ENCODE peak calls at places on chromosomes 12 and 14, in nine cellular contexts. Y is nephron progenitor cell; P is putamen; L is T-helper 9 cell; X is left colon; K is effector memory CD4-positive, alpha-beta T cell; B is T1000; E is HS-27A; N is T follicular helper cell. S is an unnamed sample.

GRCh38 chr12:56469007-56469930 is 891 bp downstream of the SPRYD4 start:
- DNase-seq in B (no peak), L (no peak), P (no peak), K (no peak), Y (no peak), E (no peak), N (no peak), X (peak), S (peak)

GRCh38 chr14:99037777-99038176 is 234.2 kb downstream of the BCL11B start:
- DNase-seq in X (no peak), K (no peak), Y (peak), P (no peak), B (no peak), E (no peak), N (no peak), L (no peak), S (no peak)

GRCh38 chr14:106842687-106843086 is 1316.3 kb downstream of the TMEM121 start:
- DNase-seq in Y (no peak), N (no peak), E (no peak), P (no peak), K (no peak), B (no peak), X (no peak), L (no peak), S (no peak)

GRCh38 chr12:94994312-94994711 is 9.2 kb downstream of the NDUFA12 start:
- DNase-seq in L (no peak), B (peak), X (no peak), Y (no peak), P (peak), N (no peak), K (no peak), E (peak), S (no peak)

GRCh38 chr14:47567273-47567672 is 108.1 kb downstream of the MDGA2 start:
- DNase-seq in P (no peak), E (no peak), B (no peak), X (no peak), N (no peak), K (no peak), L (no peak), Y (no peak), S (no peak)

GRCh38 chr12:46413368-46413767 is 40.8 kb upstream of the SLC38A2 start:
- DNase-seq in K (no peak), N (no peak), P (no peak), X (no peak), Y (no peak), B (no peak), L (no peak), E (no peak), S (no peak)

GRCh38 chr12:1929985-1930815 is 11.7 kb upstream of the CACNA2D4 start:
- DNase-seq in E (no peak), P (no peak), K (no peak), N (no peak), Y (no peak), X (no peak), B (no peak), L (no peak), S (no peak)

GRCh38 chr14:75442642-75443041 is 14.8 kb downstream of the JDP2 start:
- DNase-seq in X (no peak), N (no peak), Y (no peak), L (no peak), K (no peak), E (no peak), B (no peak), P (no peak), S (no peak)

GRCh38 chr12:69908208-69908607 is 83.2 kb downstream of the MYRFL start:
- DNase-seq in Y (no peak), B (no peak), E (no peak), N (no peak), L (no peak), K (no peak), X (no peak), P (no peak), S (no peak)

GRCh38 chr12:132338311-132338710 is 8.9 kb upstream of the GALNT9 start:
- DNase-seq in X (no peak), N (no peak), K (no peak), P (no peak), E (no peak), B (no peak), L (no peak), Y (no peak), S (no peak)

GRCh38 chr14:62181591-62181990 is 419.4 kb downstream of the SNAPC1 start:
- DNase-seq in P (no peak), Y (no peak), E (no peak), N (no peak), B (no peak), X (no peak), L (no peak), K (no peak), S (no peak)

GRCh38 chr12:51246254-51246853 is 7.7 kb downstream of the DAZAP2 start:
- DNase-seq in K (no peak), N (no peak), L (no peak), B (no peak), E (no peak), X (no peak), Y (no peak), P (no peak), S (peak)